ENCODE peak calls at places on chromosomes 7 and 10, in four cellular contexts. I, F, H and Y are unnamed samples. For H3K4me1, the result is how much of the 10 kb centered on the place peaks cover.

GRCh38 chr10:7054915-7055314 is 355.9 kb downstream of the SFMBT2 start:
- DNase-seq in I (no peak), F (peak), H (peak), Y (peak)

GRCh38 chr7:116836911-116837310 is 25.5 kb upstream of the CAPZA2 start:
- DNase-seq in I (no peak), F (no peak), H (no peak), Y (peak)

GRCh38 chr10:60809157-60809556 is 30.9 kb downstream of the CDK1 start:
- DNase-seq in I (no peak), F (no peak), H (no peak), Y (peak)

GRCh38 chr7:29434405-29434804 is 129.2 kb upstream of the PRR15 start:
- DNase-seq in I (no peak), F (no peak), H (no peak), Y (no peak)

GRCh38 chr7:37208528-37208927 is 240.1 kb downstream of the ELMO1 start:
- DNase-seq in I (peak), F (peak), H (no peak), Y (peak)

GRCh38 chr7:43583424-43584199 is 704 bp downstream of the STK17A start:
- DNase-seq in I (peak), F (no peak), H (no peak), Y (peak)

GRCh38 chr10:133067152-133068090 is 20.3 kb upstream of the ADGRA1 start:
- DNase-seq in I (no peak), F (no peak), H (no peak), Y (no peak)

GRCh38 chr7:73995330-73995729 is 32.6 kb upstream of the ELN start:
- DNase-seq in I (no peak), F (no peak), H (no peak), Y (no peak)

GRCh38 chr10:33421789-33422188 is 87.3 kb upstream of the NRP1 start:
- DNase-seq in I (no peak), F (no peak), H (no peak), Y (peak)
- TF ChIP-seq USF2 in I (no peak), F (no peak), H (no peak), Y (no peak)

GRCh38 chr10:49056356-49056755 is 59.0 kb downstream of the VSTM4 start:
- DNase-seq in I (no peak), F (no peak), H (no peak), Y (no peak)

GRCh38 chr10:49061667-49062066 is 53.7 kb downstream of the VSTM4 start:
- DNase-seq in I (no peak), F (no peak), H (no peak), Y (no peak)

GRCh38 chr10:49057481-49057880 is 57.8 kb downstream of the VSTM4 start:
- DNase-seq in I (no peak), F (no peak), H (no peak), Y (no peak)

GRCh38 chr10:49055231-49055850 is 60.0 kb downstream of the VSTM4 start:
- DNase-seq in I (no peak), F (no peak), H (no peak), Y (no peak)

GRCh38 chr10:49058341-49059255 is 56.7 kb downstream of the VSTM4 start:
- DNase-seq in I (no peak), F (no peak), H (no peak), Y (no peak)
- H3K4me1 ChIP-seq in I (under half), F (under half), H (under half), Y (under half)

GRCh38 chr10:21315321-21316220 is 209.9 kb downstream of the SKIDA1 start:
- DNase-seq in I (peak), F (no peak), H (no peak), Y (peak)
- TF ChIP-seq JUN in I (no peak), F (no peak), H (no peak), Y (no peak)

GRCh38 chr7:22771829-22772228 is 44.8 kb downstream of the IL6 start:
- DNase-seq in I (no peak), F (no peak), H (no peak), Y (no peak)
- TF ChIP-seq USF2 in I (no peak), F (no peak), H (no peak), Y (no peak)

DNA sequence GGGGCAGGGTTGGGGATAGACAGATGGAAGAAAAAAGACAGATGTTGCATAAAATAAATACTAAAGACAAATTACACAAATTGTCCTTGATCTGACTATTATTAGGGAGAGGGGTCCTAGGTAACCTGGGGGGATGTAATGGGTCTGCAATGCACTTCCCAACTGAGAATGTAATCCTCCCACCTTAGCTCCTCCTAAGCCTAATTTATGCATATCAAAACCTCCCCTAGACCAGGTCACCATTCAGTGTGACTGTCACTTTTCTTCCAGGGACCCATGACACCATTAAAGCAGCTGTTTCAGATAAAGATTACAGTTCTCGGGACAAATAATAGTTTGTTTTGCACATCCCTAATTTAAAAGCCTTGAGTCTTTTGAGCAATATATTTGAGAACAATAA is 133.9 kb upstream of the FEZF1 start:
- DNase-seq in I (no peak), F (no peak), H (no peak), Y (no peak)
- H3K4me1 ChIP-seq in I (under half), F (under half), H (under half), Y (under half)

DNA sequence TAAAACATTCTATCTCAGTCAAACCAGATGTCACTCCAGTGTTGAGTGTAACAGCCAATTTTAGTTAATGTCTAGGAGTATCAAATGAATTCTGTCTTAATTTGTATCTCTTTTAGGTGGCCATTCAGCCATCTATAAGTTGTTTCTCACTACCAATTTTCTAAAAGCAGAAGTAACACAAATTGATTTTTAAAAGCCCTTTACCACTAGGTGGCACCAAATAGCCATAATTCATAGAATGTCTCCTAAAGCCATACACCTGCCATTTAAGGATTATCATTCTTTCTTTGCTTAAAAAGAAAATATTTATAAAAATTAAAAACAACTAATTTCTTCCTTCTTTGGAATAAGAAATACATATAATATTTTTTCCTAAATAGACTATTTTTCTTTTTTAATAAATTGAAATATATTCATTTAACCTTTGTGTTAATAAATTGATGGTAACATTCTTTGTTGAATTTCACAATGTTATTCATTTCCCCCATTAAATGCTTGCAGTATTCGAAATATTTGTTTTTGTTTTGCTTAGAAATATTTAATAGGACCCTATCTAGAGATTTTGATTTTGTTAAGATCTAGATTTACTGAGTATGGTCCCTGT is 107.8 kb upstream of the PPP1R3A start:
- DNase-seq in I (peak), F (peak), H (no peak), Y (peak)
- TF ChIP-seq JUN in I (no peak), F (no peak), H (no peak), Y (no peak)